ENCODE peak calls at places on chromosomes 11 and 22, in eight cellular contexts. One of them, this sample, is unnamed. For H3K4me1, the result is how much of the 10 kb centered on the place peaks cover.

GRCh38 chr11:81444306-81444705 is 1289.4 kb downstream of the FAM181B start:
- DNase-seq in stomach: no peak
- DNase-seq in CD8-positive, alpha-beta T cell: no peak
- DNase-seq in neuronal stem cell: no peak
- DNase-seq in ovary: no peak
- DNase-seq in neural progenitor cell: peak
- DNase-seq in esophagus muscularis mucosa: no peak
- DNase-seq in SJCRH30: no peak
- DNase-seq in this sample: no peak

GRCh38 chr11:64444838-64445441 is 86.0 kb downstream of the RPS6KA4 start:
- DNase-seq in stomach: no peak
- DNase-seq in CD8-positive, alpha-beta T cell: no peak
- DNase-seq in neuronal stem cell: no peak
- DNase-seq in ovary: peak
- DNase-seq in neural progenitor cell: no peak
- DNase-seq in esophagus muscularis mucosa: no peak
- DNase-seq in SJCRH30: peak
- DNase-seq in this sample: no peak

GRCh38 chr11:3000032-3000961 is 8.2 kb upstream of the NAP1L4 start:
- DNase-seq in stomach: peak
- DNase-seq in CD8-positive, alpha-beta T cell: no peak
- DNase-seq in neuronal stem cell: no peak
- DNase-seq in ovary: peak
- DNase-seq in neural progenitor cell: peak
- DNase-seq in esophagus muscularis mucosa: no peak
- DNase-seq in SJCRH30: peak
- DNase-seq in this sample: no peak

GRCh38 chr11:29119116-29119515 is 897.7 kb downstream of the KCNA4 start:
- DNase-seq in stomach: no peak
- DNase-seq in CD8-positive, alpha-beta T cell: no peak
- DNase-seq in neuronal stem cell: no peak
- DNase-seq in ovary: no peak
- DNase-seq in neural progenitor cell: no peak
- DNase-seq in esophagus muscularis mucosa: no peak
- DNase-seq in SJCRH30: no peak
- DNase-seq in this sample: no peak

GRCh38 chr11:131759140-131759539 is 388.7 kb downstream of the NTM start:
- DNase-seq in stomach: no peak
- DNase-seq in CD8-positive, alpha-beta T cell: no peak
- DNase-seq in neuronal stem cell: no peak
- DNase-seq in ovary: no peak
- DNase-seq in neural progenitor cell: no peak
- DNase-seq in esophagus muscularis mucosa: peak
- DNase-seq in SJCRH30: no peak
- DNase-seq in this sample: no peak

GRCh38 chr11:257766-258493 is 20.3 kb upstream of the NLRP6 start:
- DNase-seq in stomach: no peak
- DNase-seq in CD8-positive, alpha-beta T cell: no peak
- DNase-seq in neuronal stem cell: no peak
- DNase-seq in ovary: no peak
- DNase-seq in neural progenitor cell: no peak
- DNase-seq in esophagus muscularis mucosa: no peak
- DNase-seq in SJCRH30: no peak
- DNase-seq in this sample: no peak

GRCh38 chr11:80860632-80861031 is 1419.8 kb upstream of the TENM4 start:
- DNase-seq in stomach: no peak
- DNase-seq in CD8-positive, alpha-beta T cell: no peak
- DNase-seq in neuronal stem cell: no peak
- DNase-seq in ovary: no peak
- DNase-seq in neural progenitor cell: no peak
- DNase-seq in esophagus muscularis mucosa: no peak
- DNase-seq in SJCRH30: no peak
- DNase-seq in this sample: no peak

GRCh38 chr11:2772544-2773031 is 72.8 kb upstream of the KCNQ1OT1 start:
- DNase-seq in stomach: peak
- DNase-seq in CD8-positive, alpha-beta T cell: peak
- DNase-seq in neuronal stem cell: no peak
- DNase-seq in ovary: no peak
- DNase-seq in neural progenitor cell: no peak
- DNase-seq in esophagus muscularis mucosa: peak
- DNase-seq in SJCRH30: no peak
- DNase-seq in this sample: no peak

GRCh38 chr11:134033276-134033675 is 35.6 kb upstream of the JAM3 start:
- DNase-seq in stomach: no peak
- DNase-seq in CD8-positive, alpha-beta T cell: no peak
- DNase-seq in neuronal stem cell: no peak
- DNase-seq in ovary: no peak
- DNase-seq in neural progenitor cell: no peak
- DNase-seq in esophagus muscularis mucosa: no peak
- DNase-seq in SJCRH30: no peak
- DNase-seq in this sample: no peak
- H3K4me1 ChIP-seq in stomach: half or more
- H3K4me1 ChIP-seq in CD8-positive, alpha-beta T cell: half or more
- H3K4me1 ChIP-seq in neuronal stem cell: under half
- H3K4me1 ChIP-seq in ovary: under half
- H3K4me1 ChIP-seq in neural progenitor cell: under half
- H3K4me1 ChIP-seq in esophagus muscularis mucosa: under half
- H3K4me1 ChIP-seq in SJCRH30: under half
- H3K4me1 ChIP-seq in this sample: under half

DNA sequence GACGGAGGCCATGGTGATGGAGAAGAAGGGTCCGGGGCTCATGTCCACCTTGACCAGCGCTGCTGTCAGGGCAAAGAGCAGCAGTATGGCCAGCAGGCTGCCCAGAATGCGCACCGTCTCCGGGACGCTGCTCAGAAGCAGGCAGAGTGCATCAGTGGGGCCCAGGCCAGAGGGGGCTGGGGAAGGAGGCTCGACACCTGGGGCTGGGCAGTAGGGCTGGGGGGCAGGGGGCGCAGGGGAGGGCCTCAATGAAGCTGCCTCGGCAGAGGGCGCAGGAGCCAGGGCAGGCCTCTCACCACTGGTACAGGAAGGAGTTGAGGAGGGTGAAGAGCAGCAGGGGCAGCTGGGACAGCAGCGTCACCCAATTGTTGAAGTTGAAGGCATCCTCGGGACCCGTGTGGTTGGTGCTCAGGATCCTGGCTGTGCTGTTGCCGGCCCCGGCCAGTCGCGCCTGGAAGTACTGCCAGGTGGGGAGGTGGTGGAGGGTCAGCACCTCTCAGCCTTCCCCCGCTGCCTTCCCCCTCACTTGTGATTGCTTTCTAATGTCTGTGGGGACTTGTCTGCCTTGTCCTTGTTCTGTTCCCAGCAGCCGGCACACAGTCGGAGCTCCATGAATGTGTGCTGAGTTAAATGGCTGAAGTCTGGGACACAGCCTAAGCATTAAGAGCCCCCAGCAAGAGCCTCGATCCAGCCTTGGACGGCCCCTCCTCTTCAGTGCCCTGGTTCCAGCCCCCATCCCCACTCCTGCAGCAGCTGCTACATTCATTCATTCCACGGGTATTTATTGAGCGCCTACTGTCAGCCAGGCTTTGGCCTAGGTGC is 2.3 kb downstream of the SLC29A2 start:
- DNase-seq in stomach: no peak
- DNase-seq in CD8-positive, alpha-beta T cell: no peak
- DNase-seq in neuronal stem cell: no peak
- DNase-seq in ovary: peak
- DNase-seq in neural progenitor cell: no peak
- DNase-seq in esophagus muscularis mucosa: no peak
- DNase-seq in SJCRH30: peak
- DNase-seq in this sample: no peak
- H3K4me3 ChIP-seq in stomach: no peak
- H3K4me3 ChIP-seq in CD8-positive, alpha-beta T cell: no peak
- H3K4me3 ChIP-seq in neuronal stem cell: peak
- H3K4me3 ChIP-seq in ovary: no peak
- H3K4me3 ChIP-seq in neural progenitor cell: peak
- H3K4me3 ChIP-seq in esophagus muscularis mucosa: no peak
- H3K4me3 ChIP-seq in SJCRH30: peak
- H3K4me3 ChIP-seq in this sample: no peak

DNA sequence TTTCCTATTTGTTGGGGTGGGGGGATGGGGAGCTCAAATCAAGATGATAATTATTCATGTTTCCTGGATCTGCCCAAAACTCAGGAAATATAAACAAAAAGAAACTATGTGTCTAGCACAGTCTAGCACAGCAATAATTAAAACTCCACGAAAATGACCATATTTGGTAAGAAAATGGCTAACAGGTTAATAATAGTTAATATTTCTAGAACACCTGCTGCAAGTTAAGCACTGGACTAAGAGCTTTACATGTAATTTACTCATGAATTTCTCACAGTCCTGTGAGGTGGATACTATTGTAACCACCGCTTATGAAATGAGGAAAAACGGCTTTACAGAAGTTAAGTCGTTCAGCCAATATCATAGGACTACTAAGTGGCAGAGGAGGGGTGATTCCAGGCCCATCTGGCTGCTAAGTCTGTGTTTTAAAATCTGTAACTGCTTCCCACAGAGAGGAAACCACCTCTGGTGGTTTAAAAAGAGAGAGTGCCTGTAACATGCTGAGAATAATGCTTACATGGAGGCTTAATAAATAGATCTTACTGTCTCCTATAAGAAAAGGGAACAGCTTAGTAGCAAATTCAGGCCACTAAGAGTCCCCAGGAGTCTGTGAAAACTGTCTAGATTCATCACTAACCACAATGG is 11.0 kb upstream of the AMOTL1 start:
- DNase-seq in stomach: no peak
- DNase-seq in CD8-positive, alpha-beta T cell: no peak
- DNase-seq in neuronal stem cell: no peak
- DNase-seq in ovary: no peak
- DNase-seq in neural progenitor cell: no peak
- DNase-seq in esophagus muscularis mucosa: no peak
- DNase-seq in SJCRH30: no peak
- DNase-seq in this sample: no peak
- H3K27ac ChIP-seq in stomach: no peak
- H3K27ac ChIP-seq in CD8-positive, alpha-beta T cell: no peak
- H3K27ac ChIP-seq in neuronal stem cell: no peak
- H3K27ac ChIP-seq in ovary: no peak
- H3K27ac ChIP-seq in neural progenitor cell: no peak
- H3K27ac ChIP-seq in esophagus muscularis mucosa: peak
- H3K27ac ChIP-seq in SJCRH30: no peak
- H3K27ac ChIP-seq in this sample: no peak

DNA sequence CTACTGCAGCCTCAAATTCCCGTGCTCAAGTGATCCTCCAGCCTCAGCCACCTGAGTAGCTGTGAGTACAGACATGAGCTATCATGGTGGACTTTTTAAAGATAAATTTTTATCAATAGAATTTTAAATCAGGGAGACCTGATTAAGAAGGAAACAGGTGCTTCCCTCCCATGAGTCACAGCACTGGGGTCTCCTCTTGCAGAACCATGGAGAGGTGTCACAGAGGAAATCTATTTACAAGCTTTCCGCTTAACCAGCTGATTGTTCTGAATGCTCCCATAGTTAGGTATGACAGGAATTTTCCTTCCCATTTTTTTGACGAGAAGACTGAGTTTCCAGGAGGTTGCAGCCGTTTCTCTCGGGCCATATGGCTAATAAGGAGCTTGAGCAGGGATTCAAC is 516.1 kb downstream of the MIAT start:
- DNase-seq in stomach: no peak
- DNase-seq in CD8-positive, alpha-beta T cell: no peak
- DNase-seq in neuronal stem cell: no peak
- DNase-seq in ovary: no peak
- DNase-seq in neural progenitor cell: no peak
- DNase-seq in esophagus muscularis mucosa: no peak
- DNase-seq in SJCRH30: no peak
- DNase-seq in this sample: no peak
- H3K4me1 ChIP-seq in stomach: under half
- H3K4me1 ChIP-seq in CD8-positive, alpha-beta T cell: under half
- H3K4me1 ChIP-seq in neuronal stem cell: under half
- H3K4me1 ChIP-seq in ovary: under half
- H3K4me1 ChIP-seq in neural progenitor cell: under half
- H3K4me1 ChIP-seq in esophagus muscularis mucosa: under half
- H3K4me1 ChIP-seq in SJCRH30: under half
- H3K4me1 ChIP-seq in this sample: under half

GRCh38 chr22:29070490-29070889 is 2.3 kb upstream of the KREMEN1 start:
- DNase-seq in stomach: no peak
- DNase-seq in CD8-positive, alpha-beta T cell: no peak
- DNase-seq in neuronal stem cell: no peak
- DNase-seq in ovary: no peak
- DNase-seq in neural progenitor cell: no peak
- DNase-seq in esophagus muscularis mucosa: no peak
- DNase-seq in SJCRH30: no peak
- DNase-seq in this sample: no peak

GRCh38 chr22:29072979-29073617 is at the start of gene KREMEN1:
- DNase-seq in stomach: no peak
- DNase-seq in CD8-positive, alpha-beta T cell: no peak
- DNase-seq in neuronal stem cell: no peak
- DNase-seq in ovary: peak
- DNase-seq in neural progenitor cell: peak
- DNase-seq in esophagus muscularis mucosa: no peak
- DNase-seq in SJCRH30: no peak
- DNase-seq in this sample: peak

GRCh38 chr22:29072193-29072978 is 449 bp upstream of the KREMEN1 start:
- DNase-seq in stomach: peak
- DNase-seq in CD8-positive, alpha-beta T cell: peak
- DNase-seq in neuronal stem cell: peak
- DNase-seq in ovary: peak
- DNase-seq in neural progenitor cell: peak
- DNase-seq in esophagus muscularis mucosa: no peak
- DNase-seq in SJCRH30: peak
- DNase-seq in this sample: peak

GRCh38 chr22:29069476-29069875 is 3.4 kb upstream of the KREMEN1 start:
- DNase-seq in stomach: no peak
- DNase-seq in CD8-positive, alpha-beta T cell: no peak
- DNase-seq in neuronal stem cell: no peak
- DNase-seq in ovary: no peak
- DNase-seq in neural progenitor cell: no peak
- DNase-seq in esophagus muscularis mucosa: no peak
- DNase-seq in SJCRH30: no peak
- DNase-seq in this sample: no peak

GRCh38 chr22:29071261-29072045 is 1.4 kb upstream of the KREMEN1 start:
- DNase-seq in stomach: peak
- DNase-seq in CD8-positive, alpha-beta T cell: no peak
- DNase-seq in neuronal stem cell: peak
- DNase-seq in ovary: peak
- DNase-seq in neural progenitor cell: peak
- DNase-seq in esophagus muscularis mucosa: no peak
- DNase-seq in SJCRH30: no peak
- DNase-seq in this sample: peak
- H3K4me3 ChIP-seq in stomach: peak
- H3K4me3 ChIP-seq in CD8-positive, alpha-beta T cell: peak
- H3K4me3 ChIP-seq in neuronal stem cell: no peak
- H3K4me3 ChIP-seq in ovary: peak
- H3K4me3 ChIP-seq in neural progenitor cell: peak
- H3K4me3 ChIP-seq in esophagus muscularis mucosa: peak
- H3K4me3 ChIP-seq in SJCRH30: no peak
- H3K4me3 ChIP-seq in this sample: peak

GRCh38 chr22:42643632-42644421 is 3.4 kb upstream of the ATP5MGL start:
- DNase-seq in stomach: no peak
- DNase-seq in CD8-positive, alpha-beta T cell: no peak
- DNase-seq in neuronal stem cell: no peak
- DNase-seq in ovary: no peak
- DNase-seq in neural progenitor cell: no peak
- DNase-seq in esophagus muscularis mucosa: no peak
- DNase-seq in SJCRH30: no peak
- DNase-seq in this sample: no peak
- H3K27ac ChIP-seq in stomach: peak
- H3K27ac ChIP-seq in CD8-positive, alpha-beta T cell: no peak
- H3K27ac ChIP-seq in neuronal stem cell: no peak
- H3K27ac ChIP-seq in ovary: peak
- H3K27ac ChIP-seq in neural progenitor cell: no peak
- H3K27ac ChIP-seq in esophagus muscularis mucosa: peak
- H3K27ac ChIP-seq in SJCRH30: peak
- H3K27ac ChIP-seq in this sample: peak